ENCODE peak calls at places on chromosomes 4 and X, in five cellular contexts. One of them, this sample, is unnamed.

GRCh38 chr4:106358899-106359298 is 9.7 kb downstream of the GIMD1 start:
- DNase-seq in GM13976: no peak
- DNase-seq in fibroblast of lung: peak
- DNase-seq in GM23338: no peak
- DNase-seq in tibial artery: no peak
- DNase-seq in this sample: no peak

GRCh38 chr4:56727150-56727549 is 46.1 kb upstream of the HOPX start:
- DNase-seq in GM13976: no peak
- DNase-seq in fibroblast of lung: no peak
- DNase-seq in GM23338: peak
- DNase-seq in tibial artery: no peak
- DNase-seq in this sample: no peak

GRCh38 chr4:112704991-112705845 is 68.3 kb downstream of the LARP7 start:
- DNase-seq in GM13976: peak
- DNase-seq in fibroblast of lung: peak
- DNase-seq in GM23338: peak
- DNase-seq in tibial artery: peak
- DNase-seq in this sample: peak

GRCh38 chr4:107379054-107379869 is 340.8 kb downstream of the PAPSS1 start:
- DNase-seq in GM13976: no peak
- DNase-seq in fibroblast of lung: peak
- DNase-seq in GM23338: peak
- DNase-seq in tibial artery: no peak
- DNase-seq in this sample: no peak

GRCh38 chrX:50677789-50678188 is 136.2 kb downstream of the SHROOM4 start:
- DNase-seq in GM13976: no peak
- DNase-seq in fibroblast of lung: no peak
- DNase-seq in GM23338: no peak
- DNase-seq in tibial artery: no peak
- DNase-seq in this sample: no peak

GRCh38 chrX:47430925-47431324 is 52.1 kb downstream of the ZNF41 start:
- DNase-seq in GM13976: no peak
- DNase-seq in fibroblast of lung: no peak
- DNase-seq in GM23338: no peak
- DNase-seq in tibial artery: no peak
- DNase-seq in this sample: no peak

GRCh38 chr4:139833131-139833930 is 167.7 kb downstream of the MGST2 start:
- DNase-seq in GM13976: no peak
- DNase-seq in fibroblast of lung: no peak
- DNase-seq in GM23338: peak
- DNase-seq in tibial artery: no peak
- DNase-seq in this sample: no peak

GRCh38 chrX:24151513-24151912 is 2.0 kb downstream of the ZFX start:
- DNase-seq in GM13976: no peak
- DNase-seq in fibroblast of lung: no peak
- DNase-seq in GM23338: no peak
- DNase-seq in tibial artery: no peak
- DNase-seq in this sample: no peak

GRCh38 chr4:151604238-151604637 is 156.6 kb downstream of the GATB start:
- DNase-seq in GM13976: no peak
- DNase-seq in fibroblast of lung: peak
- DNase-seq in GM23338: peak
- DNase-seq in tibial artery: no peak
- DNase-seq in this sample: peak

GRCh38 chr4:147596976-147597375 is 20.2 kb upstream of the TMEM184C start:
- DNase-seq in GM13976: no peak
- DNase-seq in fibroblast of lung: peak
- DNase-seq in GM23338: no peak
- DNase-seq in tibial artery: no peak
- DNase-seq in this sample: peak

GRCh38 chr4:157035471-157035870 is 40.5 kb upstream of the GLRB start:
- DNase-seq in GM13976: no peak
- DNase-seq in fibroblast of lung: peak
- DNase-seq in GM23338: no peak
- DNase-seq in tibial artery: no peak
- DNase-seq in this sample: no peak

GRCh38 chr4:157045507-157046127 is 30.3 kb upstream of the GLRB start:
- DNase-seq in GM13976: peak
- DNase-seq in fibroblast of lung: peak
- DNase-seq in GM23338: peak
- DNase-seq in tibial artery: no peak
- DNase-seq in this sample: peak

GRCh38 chr4:157043131-157043530 is 32.8 kb upstream of the GLRB start:
- DNase-seq in GM13976: no peak
- DNase-seq in fibroblast of lung: peak
- DNase-seq in GM23338: peak
- DNase-seq in tibial artery: no peak
- DNase-seq in this sample: no peak

GRCh38 chr4:157040380-157040779 is 35.6 kb upstream of the GLRB start:
- DNase-seq in GM13976: no peak
- DNase-seq in fibroblast of lung: no peak
- DNase-seq in GM23338: no peak
- DNase-seq in tibial artery: no peak
- DNase-seq in this sample: no peak
- TF ChIP-seq CTCF in GM13976: no peak
- TF ChIP-seq CTCF in fibroblast of lung: no peak
- TF ChIP-seq CTCF in GM23338: no peak
- TF ChIP-seq CTCF in tibial artery: no peak
- TF ChIP-seq CTCF in this sample: no peak

GRCh38 chr4:114458728-114459127 is 139.9 kb upstream of the UGT8 start:
- DNase-seq in GM13976: no peak
- DNase-seq in fibroblast of lung: no peak
- DNase-seq in GM23338: peak
- DNase-seq in tibial artery: no peak
- DNase-seq in this sample: no peak
- TF ChIP-seq CTCF in GM13976: no peak
- TF ChIP-seq CTCF in fibroblast of lung: no peak
- TF ChIP-seq CTCF in GM23338: no peak
- TF ChIP-seq CTCF in tibial artery: no peak
- TF ChIP-seq CTCF in this sample: no peak

DNA sequence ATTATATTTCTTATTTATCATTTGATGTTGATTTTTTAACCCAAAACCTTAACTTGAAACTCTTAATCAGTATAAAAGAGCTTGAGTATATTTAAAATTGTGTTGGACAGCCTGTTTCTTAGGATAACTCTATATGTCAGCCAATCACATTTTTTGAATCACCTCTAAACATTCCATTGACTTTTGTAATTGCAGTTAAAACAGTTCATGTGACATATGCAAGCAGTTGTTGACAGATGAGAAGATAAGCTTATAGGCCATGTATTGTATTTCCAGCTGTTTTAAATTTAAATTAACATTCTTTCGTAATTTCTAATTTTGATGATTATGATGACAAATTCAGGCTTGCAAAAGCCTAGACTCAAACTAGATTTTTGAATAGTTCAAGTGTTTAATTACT is 17.4 kb downstream of the VEGFC start:
- DNase-seq in GM13976: no peak
- DNase-seq in fibroblast of lung: peak
- DNase-seq in GM23338: no peak
- DNase-seq in tibial artery: no peak
- DNase-seq in this sample: no peak
- TF ChIP-seq CTCF in GM13976: no peak
- TF ChIP-seq CTCF in fibroblast of lung: no peak
- TF ChIP-seq CTCF in GM23338: no peak
- TF ChIP-seq CTCF in tibial artery: no peak
- TF ChIP-seq CTCF in this sample: no peak

GRCh38 chrX:29231800-29232199 is 644.6 kb downstream of the IL1RAPL1 start:
- DNase-seq in GM13976: no peak
- DNase-seq in fibroblast of lung: no peak
- DNase-seq in GM23338: peak
- DNase-seq in tibial artery: no peak
- DNase-seq in this sample: no peak
- TF ChIP-seq CTCF in GM13976: no peak
- TF ChIP-seq CTCF in fibroblast of lung: peak
- TF ChIP-seq CTCF in GM23338: peak
- TF ChIP-seq CTCF in tibial artery: no peak
- TF ChIP-seq CTCF in this sample: peak

DNA sequence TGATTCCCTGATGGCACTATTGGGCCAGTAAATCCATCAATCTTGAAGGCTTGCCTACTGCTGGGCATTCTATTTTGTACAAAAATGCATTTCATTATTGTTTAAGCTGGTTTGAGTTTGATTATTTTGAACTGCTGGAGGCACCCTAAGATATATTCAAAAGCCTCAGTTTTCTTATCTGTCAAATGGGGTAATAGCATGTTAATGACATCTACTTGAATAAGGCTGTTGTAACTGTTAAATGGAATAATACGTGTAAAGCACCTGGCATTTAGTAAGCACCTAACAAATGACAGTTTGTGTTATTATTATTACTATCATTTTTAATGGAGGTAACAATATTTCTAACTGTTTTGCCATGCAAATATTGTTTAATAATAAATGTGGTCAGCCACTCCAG is 6.9 kb upstream of the SMIM43 start:
- DNase-seq in GM13976: no peak
- DNase-seq in fibroblast of lung: no peak
- DNase-seq in GM23338: no peak
- DNase-seq in tibial artery: no peak
- DNase-seq in this sample: no peak
- TF ChIP-seq CTCF in GM13976: no peak
- TF ChIP-seq CTCF in fibroblast of lung: no peak
- TF ChIP-seq CTCF in GM23338: no peak
- TF ChIP-seq CTCF in tibial artery: no peak
- TF ChIP-seq CTCF in this sample: no peak

GRCh38 chrX:113275769-113276168 is 435.1 kb upstream of the AMOT start:
- DNase-seq in GM13976: no peak
- DNase-seq in fibroblast of lung: no peak
- DNase-seq in GM23338: peak
- DNase-seq in tibial artery: no peak
- DNase-seq in this sample: no peak

GRCh38 chrX:113269203-113269602 is 428.6 kb upstream of the AMOT start:
- DNase-seq in GM13976: no peak
- DNase-seq in fibroblast of lung: no peak
- DNase-seq in GM23338: no peak
- DNase-seq in tibial artery: no peak
- DNase-seq in this sample: no peak

GRCh38 chrX:113274801-113275200 is 434.2 kb upstream of the AMOT start:
- DNase-seq in GM13976: no peak
- DNase-seq in fibroblast of lung: peak
- DNase-seq in GM23338: no peak
- DNase-seq in tibial artery: no peak
- DNase-seq in this sample: no peak

GRCh38 chrX:113274345-113274744 is 433.7 kb upstream of the AMOT start:
- DNase-seq in GM13976: no peak
- DNase-seq in fibroblast of lung: no peak
- DNase-seq in GM23338: no peak
- DNase-seq in tibial artery: no peak
- DNase-seq in this sample: no peak
- TF ChIP-seq CTCF in GM13976: no peak
- TF ChIP-seq CTCF in fibroblast of lung: no peak
- TF ChIP-seq CTCF in GM23338: no peak
- TF ChIP-seq CTCF in tibial artery: no peak
- TF ChIP-seq CTCF in this sample: no peak

GRCh38 chr4:95080969-95081368 is 323.2 kb downstream of the BMPR1B start:
- DNase-seq in GM13976: no peak
- DNase-seq in fibroblast of lung: no peak
- DNase-seq in GM23338: no peak
- DNase-seq in tibial artery: no peak
- DNase-seq in this sample: no peak

GRCh38 chr4:95086532-95086931 is 328.8 kb downstream of the BMPR1B start:
- DNase-seq in GM13976: no peak
- DNase-seq in fibroblast of lung: peak
- DNase-seq in GM23338: no peak
- DNase-seq in tibial artery: no peak
- DNase-seq in this sample: no peak

GRCh38 chr4:95084584-95084983 is 326.8 kb downstream of the BMPR1B start:
- DNase-seq in GM13976: no peak
- DNase-seq in fibroblast of lung: peak
- DNase-seq in GM23338: no peak
- DNase-seq in tibial artery: no peak
- DNase-seq in this sample: no peak

GRCh38 chr4:95087657-95088455 is 330.1 kb downstream of the BMPR1B start:
- DNase-seq in GM13976: no peak
- DNase-seq in fibroblast of lung: peak
- DNase-seq in GM23338: no peak
- DNase-seq in tibial artery: no peak
- DNase-seq in this sample: no peak

DNA sequence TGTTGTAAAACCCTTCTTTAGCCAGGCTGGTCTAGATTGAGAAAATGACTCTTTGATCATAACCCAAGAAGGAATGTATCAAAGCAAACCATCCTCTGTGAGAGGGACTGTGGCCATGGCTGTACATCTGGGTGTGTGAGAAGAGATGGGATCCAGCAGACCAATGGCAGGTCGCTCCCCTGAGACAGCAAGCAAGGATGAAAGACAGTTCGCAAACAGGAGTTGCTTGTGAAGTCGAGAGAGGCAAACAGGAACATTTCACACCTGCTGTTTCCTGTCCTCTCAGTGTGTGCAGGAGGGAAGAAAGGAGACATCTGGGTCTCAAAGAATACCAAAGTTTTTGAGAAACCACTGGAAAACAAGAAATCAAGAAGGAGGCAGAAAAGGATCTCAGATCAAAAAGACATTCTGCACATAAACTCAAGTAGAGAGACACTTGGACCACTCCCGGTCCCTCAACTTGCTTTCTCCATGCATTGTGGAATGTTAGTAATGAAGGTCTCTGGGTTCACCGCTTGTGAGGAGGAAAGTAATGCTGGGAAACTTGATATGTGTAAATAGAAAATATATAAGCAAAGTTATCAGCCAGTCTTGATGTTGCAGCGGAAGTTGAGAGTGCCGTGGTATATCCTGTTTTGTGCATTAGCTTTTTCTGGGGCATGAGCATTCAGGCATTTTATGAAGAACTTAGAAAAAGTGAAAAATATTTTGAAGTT is 327.5 kb downstream of the BMPR1B start:
- DNase-seq in GM13976: no peak
- DNase-seq in fibroblast of lung: no peak
- DNase-seq in GM23338: no peak
- DNase-seq in tibial artery: no peak
- DNase-seq in this sample: no peak
- TF ChIP-seq CTCF in GM13976: no peak
- TF ChIP-seq CTCF in fibroblast of lung: no peak
- TF ChIP-seq CTCF in GM23338: no peak
- TF ChIP-seq CTCF in tibial artery: no peak
- TF ChIP-seq CTCF in this sample: no peak

DNA sequence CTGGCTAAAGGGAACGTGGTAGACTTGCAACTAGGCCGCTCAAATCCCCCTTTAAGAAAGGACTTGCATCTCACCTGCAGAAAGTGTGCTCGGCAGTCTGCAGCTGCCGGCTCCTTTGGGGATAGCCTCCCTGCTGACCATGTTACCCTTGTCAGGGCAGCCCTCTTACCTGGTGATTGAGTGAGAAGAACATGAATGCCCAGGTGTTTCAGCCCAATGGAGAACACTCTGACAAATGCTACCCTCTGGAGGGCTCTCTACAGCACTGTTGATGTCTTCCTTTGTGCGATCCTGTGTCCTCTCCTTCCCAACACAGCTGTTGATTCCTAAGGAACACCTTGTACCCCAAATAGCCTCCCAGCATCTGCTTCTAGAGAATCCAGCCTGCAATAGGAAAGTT is 178.7 kb upstream of the LDB2 start:
- DNase-seq in GM13976: no peak
- DNase-seq in fibroblast of lung: no peak
- DNase-seq in GM23338: peak
- DNase-seq in tibial artery: no peak
- DNase-seq in this sample: no peak
- TF ChIP-seq CTCF in GM13976: no peak
- TF ChIP-seq CTCF in fibroblast of lung: no peak
- TF ChIP-seq CTCF in GM23338: no peak
- TF ChIP-seq CTCF in tibial artery: no peak
- TF ChIP-seq CTCF in this sample: no peak